ENCODE peak calls at places on chromosome 16, in six cellular contexts. One of them, this sample, is unnamed.

GRCh38 chr16:89442990-89443726 is 47.2 kb downstream of the ANKRD11 start:
- DNase-seq in sigmoid colon: peak; percentile 77
- DNase-seq in BE2C: peak; percentile 72
- DNase-seq in cardiac fibroblast: peak; percentile 73
- DNase-seq in dorsolateral prefrontal cortex: no peak
- DNase-seq in putamen: no peak
- DNase-seq in this sample: peak; percentile 77

GRCh38 chr16:19911204-19911603 is 26.6 kb upstream of the GPRC5B start:
- DNase-seq in sigmoid colon: no peak
- DNase-seq in BE2C: no peak
- DNase-seq in cardiac fibroblast: no peak
- DNase-seq in dorsolateral prefrontal cortex: no peak
- DNase-seq in putamen: no peak
- DNase-seq in this sample: no peak

GRCh38 chr16:4700380-4700996 is 7.1 kb downstream of the NUDT16L1 start:
- DNase-seq in sigmoid colon: no peak
- DNase-seq in BE2C: no peak
- DNase-seq in cardiac fibroblast: no peak
- DNase-seq in dorsolateral prefrontal cortex: no peak
- DNase-seq in putamen: no peak
- DNase-seq in this sample: no peak

GRCh38 chr16:8583199-8583598 is 7.1 kb downstream of the TMEM114 start:
- DNase-seq in sigmoid colon: no peak
- DNase-seq in BE2C: no peak
- DNase-seq in cardiac fibroblast: peak; percentile 57
- DNase-seq in dorsolateral prefrontal cortex: no peak
- DNase-seq in putamen: no peak
- DNase-seq in this sample: peak; percentile 25

GRCh38 chr16:20889625-20890275 is 10.4 kb downstream of the DCUN1D3 start:
- DNase-seq in sigmoid colon: no peak
- DNase-seq in BE2C: no peak
- DNase-seq in cardiac fibroblast: no peak
- DNase-seq in dorsolateral prefrontal cortex: no peak
- DNase-seq in putamen: no peak
- DNase-seq in this sample: no peak

GRCh38 chr16:31274831-31275816 is 15.3 kb downstream of the ITGAM start:
- DNase-seq in sigmoid colon: no peak
- DNase-seq in BE2C: no peak
- DNase-seq in cardiac fibroblast: no peak
- DNase-seq in dorsolateral prefrontal cortex: no peak
- DNase-seq in putamen: no peak
- DNase-seq in this sample: no peak

GRCh38 chr16:30637952-30638351 is 12.8 kb upstream of the PRR14 start:
- DNase-seq in sigmoid colon: no peak
- DNase-seq in BE2C: peak; percentile 43
- DNase-seq in cardiac fibroblast: peak; percentile 69
- DNase-seq in dorsolateral prefrontal cortex: no peak
- DNase-seq in putamen: no peak
- DNase-seq in this sample: peak; percentile 57

GRCh38 chr16:19885456-19886060 is 910 bp upstream of the GPRC5B start:
- DNase-seq in sigmoid colon: no peak
- DNase-seq in BE2C: no peak
- DNase-seq in cardiac fibroblast: no peak
- DNase-seq in dorsolateral prefrontal cortex: peak; percentile 59
- DNase-seq in putamen: no peak
- DNase-seq in this sample: no peak

GRCh38 chr16:53142823-53143568 is 88.2 kb downstream of the CHD9 start:
- DNase-seq in sigmoid colon: no peak
- DNase-seq in BE2C: no peak
- DNase-seq in cardiac fibroblast: peak; percentile 31
- DNase-seq in dorsolateral prefrontal cortex: no peak
- DNase-seq in putamen: no peak
- DNase-seq in this sample: no peak

GRCh38 chr16:89350701-89351380 is 133.3 kb downstream of the ZNF778 start:
- DNase-seq in sigmoid colon: no peak
- DNase-seq in BE2C: no peak
- DNase-seq in cardiac fibroblast: no peak
- DNase-seq in dorsolateral prefrontal cortex: no peak
- DNase-seq in putamen: peak; percentile 58
- DNase-seq in this sample: no peak

GRCh38 chr16:79632289-79632688 is 31.8 kb upstream of the MAF start:
- DNase-seq in sigmoid colon: no peak
- DNase-seq in BE2C: no peak
- DNase-seq in cardiac fibroblast: peak; percentile 3
- DNase-seq in dorsolateral prefrontal cortex: no peak
- DNase-seq in putamen: no peak
- DNase-seq in this sample: no peak

GRCh38 chr16:2005646-2006045 is 4.0 kb downstream of the ZNF598 start:
- DNase-seq in sigmoid colon: no peak
- DNase-seq in BE2C: peak; percentile 89
- DNase-seq in cardiac fibroblast: no peak
- DNase-seq in dorsolateral prefrontal cortex: no peak
- DNase-seq in putamen: no peak
- DNase-seq in this sample: no peak

GRCh38 chr16:86059253-86060171 is 160.6 kb downstream of the IRF8 start:
- DNase-seq in sigmoid colon: peak; percentile 89
- DNase-seq in BE2C: no peak
- DNase-seq in cardiac fibroblast: no peak
- DNase-seq in dorsolateral prefrontal cortex: peak; percentile 57
- DNase-seq in putamen: no peak
- DNase-seq in this sample: no peak

GRCh38 chr16:51151435-51151950 is 423 bp upstream of the SALL1 start:
- DNase-seq in sigmoid colon: no peak
- DNase-seq in BE2C: peak; percentile 43
- DNase-seq in cardiac fibroblast: peak; percentile 13
- DNase-seq in dorsolateral prefrontal cortex: peak; percentile 86
- DNase-seq in putamen: peak; percentile 89
- DNase-seq in this sample: peak; percentile 37

GRCh38 chr16:85718682-85719081 is 29.9 kb upstream of the GINS2 start:
- DNase-seq in sigmoid colon: no peak
- DNase-seq in BE2C: peak; percentile 63
- DNase-seq in cardiac fibroblast: no peak
- DNase-seq in dorsolateral prefrontal cortex: no peak
- DNase-seq in putamen: no peak
- DNase-seq in this sample: no peak

GRCh38 chr16:31382485-31383161 is 10.5 kb upstream of the ITGAD start:
- DNase-seq in sigmoid colon: no peak
- DNase-seq in BE2C: peak; percentile 63
- DNase-seq in cardiac fibroblast: peak; percentile 55
- DNase-seq in dorsolateral prefrontal cortex: peak; percentile 61
- DNase-seq in putamen: peak; percentile 13
- DNase-seq in this sample: peak; percentile 6

GRCh38 chr16:80680839-80681238 is 123.6 kb downstream of the CDYL2 start:
- DNase-seq in sigmoid colon: no peak
- DNase-seq in BE2C: no peak
- DNase-seq in cardiac fibroblast: no peak
- DNase-seq in dorsolateral prefrontal cortex: peak; percentile 51
- DNase-seq in putamen: peak; percentile 59
- DNase-seq in this sample: no peak

GRCh38 chr16:11256657-11257130 is 690 bp upstream of the SOCS1 start:
- DNase-seq in sigmoid colon: peak; percentile 82
- DNase-seq in BE2C: peak; percentile 55
- DNase-seq in cardiac fibroblast: peak; percentile 61
- DNase-seq in dorsolateral prefrontal cortex: peak; percentile 56
- DNase-seq in putamen: no peak
- DNase-seq in this sample: peak; percentile 63

GRCh38 chr16:68257906-68258800 is 6.2 kb upstream of the SLC7A6 start:
- DNase-seq in sigmoid colon: peak; percentile 93
- DNase-seq in BE2C: no peak
- DNase-seq in cardiac fibroblast: peak; percentile 18
- DNase-seq in dorsolateral prefrontal cortex: no peak
- DNase-seq in putamen: no peak
- DNase-seq in this sample: peak; percentile 35

GRCh38 chr16:8878523-8878911 is 3.6 kb upstream of the LITAFD start:
- DNase-seq in sigmoid colon: no peak
- DNase-seq in BE2C: no peak
- DNase-seq in cardiac fibroblast: peak; percentile 79
- DNase-seq in dorsolateral prefrontal cortex: no peak
- DNase-seq in putamen: no peak
- DNase-seq in this sample: peak; percentile 79

This sample was measured in fibroblast of lung.